ENCODE peak calls at places on chromosome 11, in six cellular contexts. M is suprapubic skin, R is mucosa of descending colon, K is ovary, D is osteoblast, U is cardiac fibroblast. B is an unnamed sample.

GRCh38 chr11:125950696-125951645 is 5.1 kb downstream of the VSIG10L2 start:
- DNase-seq in M (no peak), R (peak), K (peak), D (peak), U (peak), B (peak)

GRCh38 chr11:129210831-129211181 is 18.7 kb upstream of the ARHGAP32 start:
- DNase-seq in M (no peak), R (peak), K (no peak), D (no peak), U (no peak), B (no peak)

GRCh38 chr11:43756575-43756974 is 76.0 kb downstream of the HSD17B12 start:
- DNase-seq in M (no peak), R (no peak), K (no peak), D (peak), U (peak), B (peak)

GRCh38 chr11:61549662-61550568 is 31.0 kb downstream of the SYT7 start:
- DNase-seq in M (no peak), R (no peak), K (no peak), D (peak), U (no peak), B (no peak)

GRCh38 chr11:128417607-128418324 is 169.6 kb downstream of the ETS1 start:
- DNase-seq in M (no peak), R (no peak), K (no peak), D (peak), U (peak), B (peak)

GRCh38 chr11:36278531-36279245 is 10.5 kb downstream of the COMMD9 start:
- DNase-seq in M (no peak), R (no peak), K (no peak), D (no peak), U (no peak), B (no peak)

GRCh38 chr11:69892986-69893555 is 73.9 kb upstream of the FGF3 start:
- DNase-seq in M (no peak), R (peak), K (no peak), D (no peak), U (no peak), B (no peak)

GRCh38 chr11:72174299-72175070 is 17.5 kb upstream of the FOLR1 start:
- DNase-seq in M (no peak), R (peak), K (no peak), D (no peak), U (no peak), B (no peak)

GRCh38 chr11:70828498-70829159 is 423.7 kb downstream of the SHANK2 start:
- DNase-seq in M (no peak), R (peak), K (no peak), D (no peak), U (no peak), B (no peak)

GRCh38 chr11:63945482-63946163 is 6.8 kb downstream of the NAA40 start:
- DNase-seq in M (peak), R (peak), K (peak), D (peak), U (peak), B (peak)

GRCh38 chr11:14566331-14567063 is 46.3 kb upstream of the PSMA1 start:
- DNase-seq in M (no peak), R (no peak), K (no peak), D (no peak), U (no peak), B (no peak)

GRCh38 chr11:11667056-11667455 is 45.3 kb upstream of the GALNT18 start:
- DNase-seq in M (no peak), R (no peak), K (no peak), D (no peak), U (peak), B (no peak)
- TF ChIP-seq CTCF in M (no peak), R (no peak), K (no peak), D (no peak), U (no peak), B (no peak)

DNA sequence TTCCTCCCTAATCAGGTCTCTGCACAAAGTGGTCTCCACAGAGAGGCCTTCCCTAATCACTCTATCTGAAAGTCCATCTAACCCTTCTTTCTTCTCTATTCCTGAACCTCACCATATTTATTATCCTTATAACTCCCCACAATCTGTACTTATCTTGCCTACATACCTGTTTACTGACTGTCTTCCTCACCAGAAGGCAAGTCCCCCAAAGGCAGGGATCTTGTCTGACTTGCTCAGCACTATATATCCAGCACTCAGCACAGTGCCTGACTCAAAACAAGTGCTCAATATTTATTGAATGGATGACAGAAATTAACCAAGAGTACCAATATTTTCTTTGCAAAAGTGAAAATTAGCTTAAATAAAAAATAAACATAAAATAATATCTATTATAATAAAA is 5.5 kb downstream of the DCUN1D5 start:
- DNase-seq in M (no peak), R (no peak), K (no peak), D (peak), U (peak), B (no peak)
- H3K4me3 ChIP-seq in M (no peak), R (no peak), K (no peak), D (no peak), U (no peak), B (no peak)

GRCh38 chr11:94767701-94768601 is at the start of gene AMOTL1:
- DNase-seq in M (peak), R (peak), K (peak), D (peak), U (peak), B (peak)
- TF ChIP-seq CTCF in M (no peak), R (no peak), K (no peak), D (no peak), U (no peak), B (no peak)

DNA sequence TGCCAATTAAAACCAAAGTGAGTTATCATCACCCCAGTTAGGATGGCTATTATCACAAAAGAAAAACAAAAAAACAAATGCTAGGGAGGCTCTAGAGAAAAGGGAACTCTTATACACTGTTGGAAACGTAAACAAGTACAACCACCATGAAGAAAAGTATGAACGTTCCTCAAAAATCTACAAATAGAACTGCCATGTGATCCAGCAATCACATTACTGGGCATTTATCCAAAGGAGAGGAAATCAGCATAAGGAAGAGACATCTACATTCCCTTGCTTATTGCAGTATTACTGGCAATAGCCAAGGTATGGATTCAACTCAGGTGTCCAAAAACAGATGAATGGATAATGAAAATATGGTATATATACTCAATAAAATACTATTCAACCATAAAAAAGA is 1145.1 kb downstream of the LRRC4C start:
- DNase-seq in M (no peak), R (no peak), K (no peak), D (no peak), U (no peak), B (no peak)
- H3K4me3 ChIP-seq in M (no peak), R (no peak), K (no peak), D (no peak), U (no peak), B (no peak)

GRCh38 chr11:257766-258493 is 20.3 kb upstream of the NLRP6 start:
- DNase-seq in M (no peak), R (no peak), K (no peak), D (peak), U (no peak), B (no peak)
- TF ChIP-seq CTCF in M (no peak), R (no peak), K (no peak), D (peak), U (peak), B (peak)

GRCh38 chr11:2988996-2989395 is 3.1 kb downstream of the NAP1L4 start:
- DNase-seq in M (no peak), R (no peak), K (no peak), D (no peak), U (no peak), B (no peak)

GRCh38 chr11:2987881-2988280 is 4.2 kb downstream of the NAP1L4 start:
- DNase-seq in M (no peak), R (no peak), K (no peak), D (no peak), U (no peak), B (no peak)

GRCh38 chr11:2990617-2991476 is 1.3 kb downstream of the NAP1L4 start:
- DNase-seq in M (no peak), R (peak), K (no peak), D (no peak), U (no peak), B (no peak)

GRCh38 chr11:2989551-2989950 is 2.6 kb downstream of the NAP1L4 start:
- DNase-seq in M (no peak), R (no peak), K (no peak), D (no peak), U (no peak), B (no peak)

GRCh38 chr11:2988361-2988762 is 3.8 kb downstream of the NAP1L4 start:
- DNase-seq in M (no peak), R (no peak), K (no peak), D (no peak), U (no peak), B (no peak)
- H3K4me3 ChIP-seq in M (peak), R (no peak), K (no peak), D (peak), U (no peak), B (no peak)

DNA sequence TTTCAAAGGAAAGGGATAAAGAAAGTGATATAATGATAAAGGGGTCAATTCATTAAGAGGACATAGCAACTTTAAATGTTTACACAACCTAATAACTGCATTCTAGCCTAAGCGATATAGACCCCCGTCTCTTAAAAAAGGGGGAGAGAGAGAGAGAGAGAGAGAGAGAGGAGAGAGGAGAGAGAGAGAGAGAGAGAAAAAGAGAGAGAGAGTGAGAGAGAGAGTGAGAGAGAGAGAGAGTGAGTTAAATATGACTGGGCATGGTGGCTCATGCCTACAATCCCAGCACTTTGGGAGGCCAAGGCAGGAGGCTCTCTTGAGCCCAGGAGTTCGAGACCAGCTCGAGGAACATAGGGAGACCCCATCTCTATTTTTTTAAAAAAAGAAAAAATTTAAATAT is 90.2 kb upstream of the GAL start:
- DNase-seq in M (no peak), R (no peak), K (no peak), D (no peak), U (no peak), B (no peak)
- TF ChIP-seq CTCF in M (no peak), R (no peak), K (no peak), D (no peak), U (no peak), B (no peak)

GRCh38 chr11:103682318-103683184 is 353.9 kb upstream of the DDI1 start:
- DNase-seq in M (peak), R (peak), K (peak), D (peak), U (peak), B (peak)
- H3K4me3 ChIP-seq in M (no peak), R (no peak), K (no peak), D (peak), U (no peak), B (no peak)

DNA sequence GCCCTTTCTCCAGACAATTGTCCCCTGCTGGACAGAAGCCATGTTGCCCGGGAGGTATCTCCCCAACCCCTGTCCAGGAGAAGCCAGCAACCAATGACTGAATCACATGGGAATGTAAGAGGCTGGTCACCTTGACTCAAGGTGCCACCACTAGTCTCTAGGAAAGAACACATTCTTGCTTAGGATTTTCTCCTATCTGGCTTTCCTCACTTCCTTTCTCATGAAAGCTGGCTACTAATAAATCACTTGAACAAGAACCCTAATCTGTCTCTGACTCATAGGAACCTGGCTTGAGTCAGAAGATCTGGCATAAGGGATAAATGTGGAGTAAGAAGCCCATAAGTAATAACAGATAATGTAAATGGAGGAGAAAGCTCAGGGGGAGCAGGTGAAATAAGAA is 101.4 kb upstream of the C11orf87 start:
- DNase-seq in M (no peak), R (no peak), K (no peak), D (peak), U (peak), B (peak)
- TF ChIP-seq CTCF in M (no peak), R (no peak), K (no peak), D (no peak), U (no peak), B (no peak)

GRCh38 chr11:78112588-78113275 is 26.7 kb downstream of the ALG8 start:
- DNase-seq in M (no peak), R (no peak), K (no peak), D (no peak), U (no peak), B (no peak)
- H3K4me3 ChIP-seq in M (no peak), R (no peak), K (no peak), D (no peak), U (no peak), B (no peak)